ENCODE peak calls at places on chromosomes 3 and 15, in five cellular contexts. One of them, this sample, is unnamed.

GRCh38 chr15:70355275-70355795 is 257.6 kb upstream of the TLE3 start:
- DNase-seq in right cardiac atrium: no peak
- DNase-seq in thoracic aorta: no peak
- DNase-seq in KBM-7: no peak
- DNase-seq in HT1080: no peak
- DNase-seq in this sample: no peak

GRCh38 chr3:19147905-19148767 is at the start of gene KCNH8:
- DNase-seq in thoracic aorta: no peak
- DNase-seq in right cardiac atrium: peak
- DNase-seq in HT1080: no peak
- DNase-seq in KBM-7: peak
- DNase-seq in this sample: no peak

GRCh38 chr3:78101363-78101762 is 1061.5 kb downstream of the ROBO2 start:
- DNase-seq in KBM-7: no peak
- DNase-seq in HT1080: peak
- DNase-seq in thoracic aorta: no peak
- DNase-seq in right cardiac atrium: no peak
- DNase-seq in this sample: no peak

GRCh38 chr3:139473155-139473771 is 3.1 kb downstream of the RBP2 start:
- DNase-seq in HT1080: peak
- DNase-seq in thoracic aorta: no peak
- DNase-seq in KBM-7: no peak
- DNase-seq in right cardiac atrium: no peak
- DNase-seq in this sample: no peak

GRCh38 chr3:15750143-15750542 is 47.6 kb downstream of the ANKRD28 start:
- DNase-seq in KBM-7: no peak
- DNase-seq in HT1080: no peak
- DNase-seq in right cardiac atrium: no peak
- DNase-seq in thoracic aorta: no peak
- DNase-seq in this sample: no peak

GRCh38 chr3:134652409-134652831 is 1.6 kb upstream of the KY start:
- DNase-seq in KBM-7: no peak
- DNase-seq in HT1080: peak
- DNase-seq in thoracic aorta: no peak
- DNase-seq in right cardiac atrium: no peak
- DNase-seq in this sample: no peak

GRCh38 chr3:9600597-9600996 is 47.0 kb upstream of the LHFPL4 start:
- DNase-seq in thoracic aorta: no peak
- DNase-seq in right cardiac atrium: peak
- DNase-seq in HT1080: no peak
- DNase-seq in KBM-7: no peak
- DNase-seq in this sample: peak

GRCh38 chr3:184541886-184542562 is 19.6 kb upstream of the EPHB3 start:
- DNase-seq in KBM-7: no peak
- DNase-seq in HT1080: no peak
- DNase-seq in right cardiac atrium: no peak
- DNase-seq in thoracic aorta: no peak
- DNase-seq in this sample: no peak

GRCh38 chr3:183745300-183746098 is 47.9 kb downstream of the YEATS2 start:
- DNase-seq in HT1080: no peak
- DNase-seq in right cardiac atrium: no peak
- DNase-seq in KBM-7: no peak
- DNase-seq in thoracic aorta: no peak
- DNase-seq in this sample: no peak

GRCh38 chr3:151878445-151878844 is 5.0 kb downstream of the SUCNR1 start:
- DNase-seq in HT1080: no peak
- DNase-seq in right cardiac atrium: no peak
- DNase-seq in thoracic aorta: no peak
- DNase-seq in KBM-7: no peak
- DNase-seq in this sample: no peak

GRCh38 chr15:98888839-98889479 is 118.6 kb downstream of the PGPEP1L start:
- DNase-seq in right cardiac atrium: no peak
- DNase-seq in thoracic aorta: no peak
- DNase-seq in HT1080: peak
- DNase-seq in KBM-7: no peak
- DNase-seq in this sample: no peak

GRCh38 chr3:45613781-45614180 is 19.2 kb downstream of the LIMD1 start:
- DNase-seq in KBM-7: no peak
- DNase-seq in thoracic aorta: no peak
- DNase-seq in right cardiac atrium: no peak
- DNase-seq in HT1080: no peak
- DNase-seq in this sample: no peak

GRCh38 chr3:24067483-24067882 is 122.4 kb downstream of the NR1D2 start:
- DNase-seq in HT1080: peak
- DNase-seq in right cardiac atrium: no peak
- DNase-seq in thoracic aorta: no peak
- DNase-seq in KBM-7: no peak
- DNase-seq in this sample: no peak

GRCh38 chr15:71085809-71086208 is 29.5 kb upstream of the THSD4 start:
- DNase-seq in HT1080: no peak
- DNase-seq in thoracic aorta: no peak
- DNase-seq in KBM-7: no peak
- DNase-seq in right cardiac atrium: no peak
- DNase-seq in this sample: no peak

GRCh38 chr3:74539879-74540278 is 74.6 kb downstream of the CNTN3 start:
- DNase-seq in HT1080: no peak
- DNase-seq in thoracic aorta: no peak
- DNase-seq in KBM-7: no peak
- DNase-seq in right cardiac atrium: no peak
- DNase-seq in this sample: no peak

GRCh38 chr3:170494766-170495165 is 76.1 kb downstream of the CLDN11 start:
- DNase-seq in HT1080: no peak
- DNase-seq in KBM-7: no peak
- DNase-seq in thoracic aorta: no peak
- DNase-seq in right cardiac atrium: no peak
- DNase-seq in this sample: no peak

GRCh38 chr3:139758654-139759291 is 81.0 kb upstream of the NMNAT3 start:
- DNase-seq in thoracic aorta: no peak
- DNase-seq in right cardiac atrium: no peak
- DNase-seq in HT1080: no peak
- DNase-seq in KBM-7: no peak
- DNase-seq in this sample: no peak

GRCh38 chr3:42180901-42181300 is 85.1 kb downstream of the CCK start:
- DNase-seq in right cardiac atrium: no peak
- DNase-seq in thoracic aorta: no peak
- DNase-seq in KBM-7: no peak
- DNase-seq in HT1080: no peak
- DNase-seq in this sample: no peak

GRCh38 chr3:197592361-197593045 is 36.7 kb upstream of the BDH1 start:
- DNase-seq in thoracic aorta: no peak
- DNase-seq in HT1080: no peak
- DNase-seq in right cardiac atrium: no peak
- DNase-seq in KBM-7: peak
- DNase-seq in this sample: no peak

GRCh38 chr3:46950177-46950576 is 26.4 kb downstream of the CCDC12 start:
- DNase-seq in thoracic aorta: no peak
- DNase-seq in HT1080: no peak
- DNase-seq in right cardiac atrium: no peak
- DNase-seq in KBM-7: no peak
- DNase-seq in this sample: no peak

GRCh38 chr3:141012571-141012970 is 38.6 kb upstream of the SPSB4 start:
- DNase-seq in right cardiac atrium: no peak
- DNase-seq in KBM-7: no peak
- DNase-seq in HT1080: no peak
- DNase-seq in thoracic aorta: no peak
- DNase-seq in this sample: no peak

GRCh38 chr3:102536479-102536878 is 101.7 kb downstream of the ZPLD1 start:
- DNase-seq in right cardiac atrium: no peak
- DNase-seq in KBM-7: peak
- DNase-seq in thoracic aorta: no peak
- DNase-seq in HT1080: peak
- DNase-seq in this sample: no peak

GRCh38 chr3:116059421-116060096 is 385.7 kb downstream of the LSAMP start:
- DNase-seq in HT1080: peak
- DNase-seq in KBM-7: no peak
- DNase-seq in right cardiac atrium: no peak
- DNase-seq in thoracic aorta: no peak
- DNase-seq in this sample: no peak

This sample was measured in left cardiac atrium.